ENCODE peak calls at places on chromosomes 2 and 18, in six cellular contexts. Y is trophoblast cell, W is psoas muscle, R is pancreas, M is uterus, X is left lung. A is an unnamed sample.
A peak's percentile ranks its signal among the peaks of the same experiment; 100 is the strongest.

GRCh38 chr2:232315049-232315922 is 63.3 kb upstream of the ALPP start:
- DNase-seq in Y (peak; percentile 27), W (peak; percentile 75), R (peak; percentile 46), M (no peak), X (peak; percentile 82), A (no peak)

GRCh38 chr2:24365051-24365450 is 4.7 kb upstream of the ITSN2 start:
- DNase-seq in Y (peak; percentile 29), W (peak; percentile 89), R (peak; percentile 84), M (peak; percentile 47), X (peak; percentile 91), A (peak; percentile 73)

GRCh38 chr2:60033325-60033724 is 520.1 kb downstream of the BCL11A start:
- DNase-seq in Y (no peak), W (no peak), R (no peak), M (no peak), X (no peak), A (no peak)

GRCh38 chr18:31661965-31662364 is 22.4 kb downstream of the B4GALT6 start:
- DNase-seq in Y (no peak), W (no peak), R (no peak), M (no peak), X (no peak), A (no peak)

GRCh38 chr2:119174216-119174992 is 15.9 kb upstream of the C1QL2 start:
- DNase-seq in Y (peak; percentile 68), W (peak; percentile 45), R (no peak), M (no peak), X (no peak), A (no peak)

GRCh38 chr18:63161032-63161727 is 158.4 kb downstream of the BCL2 start:
- DNase-seq in Y (no peak), W (no peak), R (no peak), M (no peak), X (no peak), A (no peak)

GRCh38 chr18:75065251-75066000 is 143.5 kb downstream of the PTGR3 start:
- DNase-seq in Y (no peak), W (no peak), R (no peak), M (no peak), X (no peak), A (no peak)

GRCh38 chr2:19673213-19673791 is 228.5 kb downstream of the TTC32 start:
- DNase-seq in Y (peak; percentile 3), W (no peak), R (no peak), M (no peak), X (no peak), A (no peak)

GRCh38 chr2:193469251-193469650 is 1274.5 kb upstream of the TMEFF2 start:
- DNase-seq in Y (no peak), W (no peak), R (no peak), M (no peak), X (no peak), A (no peak)

GRCh38 chr2:3113122-3113521 is 264.5 kb downstream of the EIPR1 start:
- DNase-seq in Y (no peak), W (no peak), R (no peak), M (no peak), X (no peak), A (no peak)

GRCh38 chr2:239244625-239245024 is 156.2 kb downstream of the HDAC4 start:
- DNase-seq in Y (no peak), W (no peak), R (no peak), M (no peak), X (no peak), A (no peak)

GRCh38 chr18:38956068-38956467 is 1390.5 kb upstream of the CELF4 start:
- DNase-seq in Y (no peak), W (no peak), R (no peak), M (no peak), X (no peak), A (no peak)

GRCh38 chr2:173589604-173590277 is 235.1 kb downstream of the CDCA7 start:
- DNase-seq in Y (peak; percentile 71), W (peak; percentile 16), R (no peak), M (no peak), X (no peak), A (no peak)

GRCh38 chr2:128285329-128285931 is 33.2 kb downstream of the HS6ST1 start:
- DNase-seq in Y (no peak), W (peak; percentile 4), R (no peak), M (no peak), X (no peak), A (peak; percentile 21)

GRCh38 chr2:84302513-84303412 is 156.3 kb downstream of the SUCLG1 start:
- DNase-seq in Y (peak; percentile 73), W (no peak), R (peak; percentile 20), M (no peak), X (no peak), A (no peak)

GRCh38 chr18:55877321-55877720 is 289.3 kb upstream of the TCF4 start:
- DNase-seq in Y (no peak), W (no peak), R (no peak), M (no peak), X (no peak), A (no peak)

GRCh38 chr2:172931256-172931894 is 144.3 kb upstream of the MAP3K20 start:
- DNase-seq in Y (no peak), W (no peak), R (no peak), M (no peak), X (no peak), A (no peak)

GRCh38 chr2:218671077-218671653 is 637 bp downstream of the RNF25 start:
- DNase-seq in Y (peak; percentile 53), W (no peak), R (no peak), M (no peak), X (no peak), A (no peak)

GRCh38 chr18:76679877-76680276 is 142.5 kb upstream of the ZNF236 start:
- DNase-seq in Y (no peak), W (no peak), R (no peak), M (no peak), X (no peak), A (no peak)

GRCh38 chr2:189763908-189764661 is 1.5 kb upstream of the OSGEPL1 start:
- DNase-seq in Y (no peak), W (no peak), R (no peak), M (no peak), X (no peak), A (no peak)

GRCh38 chr18:13813271-13813849 is 10.6 kb upstream of the MC5R start:
- DNase-seq in Y (peak; percentile 83), W (peak; percentile 41), R (peak; percentile 43), M (peak; percentile 49), X (no peak), A (peak; percentile 37)

GRCh38 chr2:135009339-135009738 is 37.9 kb downstream of the MAP3K19 start:
- DNase-seq in Y (no peak), W (no peak), R (no peak), M (no peak), X (no peak), A (no peak)

GRCh38 chr2:227406177-227407031 is 18.7 kb upstream of the SCYGR1 start:
- DNase-seq in Y (peak; percentile 97), W (no peak), R (peak; percentile 64), M (peak; percentile 47), X (peak; percentile 57), A (peak; percentile 73)

GRCh38 chr2:9984217-9984739 is 32.8 kb downstream of the GRHL1 start:
- DNase-seq in Y (peak; percentile 90), W (no peak), R (no peak), M (no peak), X (no peak), A (peak; percentile 25)

GRCh38 chr18:35143615-35144596 is 96.9 kb upstream of the ZNF397 start:
- DNase-seq in Y (peak; percentile 80), W (peak; percentile 44), R (peak; percentile 59), M (peak; percentile 48), X (no peak), A (peak; percentile 64)

GRCh38 chr2:240259924-240260529 is 119.6 kb upstream of the OTOS start:
- DNase-seq in Y (no peak), W (peak; percentile 44), R (no peak), M (no peak), X (no peak), A (peak; percentile 53)

DNA sequence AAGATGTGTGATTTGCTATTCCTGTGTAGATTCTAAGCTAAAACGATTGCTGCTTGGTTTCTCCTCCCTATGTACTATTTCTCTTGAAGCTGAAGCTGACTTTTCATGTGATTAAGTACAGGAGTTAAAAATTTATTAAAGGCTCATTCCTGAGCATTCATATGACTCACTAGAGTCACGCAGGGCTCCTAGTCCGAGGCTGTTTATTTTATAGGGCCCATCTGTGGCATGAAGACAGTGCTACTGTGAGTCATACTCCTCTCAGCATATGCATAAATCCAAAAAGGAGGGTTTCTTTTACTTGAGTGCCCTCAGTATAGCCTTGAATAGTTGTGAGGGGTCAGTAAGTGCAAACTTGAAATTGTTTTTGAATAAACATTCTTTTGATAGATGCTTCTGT is 378.8 kb downstream of the PTPRM start:
- DNase-seq in Y (peak; percentile 12), W (no peak), R (no peak), M (no peak), X (no peak), A (no peak)
- H3K4me3 ChIP-seq in Y (no peak overlapping the region), W (no peak overlapping the region), R (no peak overlapping the region), M (no peak overlapping the region), X (no peak overlapping the region), A (no peak overlapping the region)

GRCh38 chr2:236569593-236569973 is at the start of gene ACKR3:
- DNase-seq in Y (peak; percentile 77), W (peak; percentile 72), R (peak; percentile 85), M (peak; percentile 63), X (peak; percentile 70), A (peak; percentile 71)
- H3K4me3 ChIP-seq in Y (peak within 1 kb of the TSS; percentile 74), W (peak within 1 kb of the TSS; percentile 65), R (peak within 1 kb of the TSS; percentile 52), M (peak within 1 kb of the TSS; percentile 44), X (peak within 1 kb of the TSS; percentile 44), A (peak within 1 kb of the TSS; percentile 42)

GRCh38 chr2:205948496-205948837 is 137.5 kb downstream of the INO80D start:
- DNase-seq in Y (no peak), W (no peak), R (no peak), M (no peak), X (no peak), A (no peak)

GRCh38 chr2:205948883-205949282 is 137.1 kb downstream of the INO80D start:
- DNase-seq in Y (no peak), W (no peak), R (no peak), M (no peak), X (no peak), A (no peak)

GRCh38 chr2:205946226-205946625 is 139.7 kb downstream of the INO80D start:
- DNase-seq in Y (no peak), W (no peak), R (no peak), M (no peak), X (no peak), A (no peak)

GRCh38 chr2:205947621-205948495 is 138.1 kb downstream of the INO80D start:
- DNase-seq in Y (peak; percentile 84), W (peak; percentile 59), R (peak; percentile 57), M (peak; percentile 78), X (peak; percentile 54), A (peak; percentile 78)
- H3K4me3 ChIP-seq in Y (no peak overlapping the region), W (peak overlapping the region; percentile 46), R (no peak overlapping the region), M (no peak overlapping the region), X (no peak overlapping the region), A (no peak overlapping the region)

DNA sequence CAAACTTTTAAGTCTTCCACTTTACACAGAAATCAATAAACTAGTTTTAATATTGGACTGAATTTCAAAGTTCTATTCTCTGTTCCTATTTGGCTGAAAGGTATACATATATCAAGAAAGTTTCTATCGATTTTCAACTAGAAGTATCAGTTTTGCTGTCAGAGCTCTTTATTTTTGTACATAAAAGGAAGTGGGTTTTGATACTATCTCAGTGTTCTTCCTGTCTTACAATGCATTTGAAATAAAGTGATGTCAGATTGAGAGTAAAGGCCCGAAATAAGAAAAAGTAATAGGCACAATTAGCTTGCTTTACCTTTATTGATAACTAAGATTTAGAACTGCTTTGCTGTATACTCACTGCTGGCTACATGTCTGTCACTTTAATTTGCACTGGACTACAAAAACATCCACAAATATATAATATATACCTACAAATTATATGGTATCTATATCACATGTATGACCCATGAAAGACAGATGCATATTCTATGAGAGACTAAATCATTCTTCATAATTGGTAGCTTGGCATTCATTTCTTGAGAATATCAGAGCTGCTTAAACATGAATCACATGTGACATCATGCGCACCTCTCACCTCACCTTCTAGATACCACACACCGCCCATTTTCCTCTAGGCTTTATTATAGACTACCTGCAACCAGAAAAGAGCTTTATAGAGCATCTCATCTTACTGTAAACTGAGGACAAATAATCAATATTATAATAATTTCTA is 83.6 kb downstream of the ASXL2 start:
- DNase-seq in Y (no peak), W (no peak), R (no peak), M (no peak), X (no peak), A (no peak)
- H3K4me3 ChIP-seq in Y (no peak overlapping the region), W (no peak overlapping the region), R (no peak overlapping the region), M (no peak overlapping the region), X (no peak overlapping the region), A (no peak overlapping the region)

A was measured in ovary.